ENCODE peak calls at places on chromosomes 5 and 9, in eight cellular contexts. One of them, this sample, is unnamed.
A peak's percentile ranks its signal among the peaks of the same experiment; 100 is the strongest.

GRCh38 chr5:89900346-89900745 is 509.2 kb downstream of the CETN3 start:
- DNase-seq in adrenal gland: no peak
- DNase-seq in heart left ventricle: no peak
- DNase-seq in A549: no peak
- DNase-seq in transverse colon: no peak
- DNase-seq in H54: no peak
- DNase-seq in tibial nerve: no peak
- DNase-seq in lower leg skin: no peak
- DNase-seq in this sample: no peak

GRCh38 chr5:41968153-41968723 is 43.2 kb downstream of the FBXO4 start:
- DNase-seq in adrenal gland: no peak
- DNase-seq in heart left ventricle: no peak
- DNase-seq in A549: no peak
- DNase-seq in transverse colon: no peak
- DNase-seq in H54: no peak
- DNase-seq in tibial nerve: no peak
- DNase-seq in lower leg skin: no peak
- DNase-seq in this sample: peak; percentile 2

GRCh38 chr9:92332577-92333287 is 7.0 kb downstream of the CENPP start:
- DNase-seq in adrenal gland: no peak
- DNase-seq in heart left ventricle: peak; percentile 26
- DNase-seq in A549: no peak
- DNase-seq in transverse colon: no peak
- DNase-seq in H54: no peak
- DNase-seq in tibial nerve: no peak
- DNase-seq in lower leg skin: no peak
- DNase-seq in this sample: no peak

GRCh38 chr9:34114436-34114835 is 12.1 kb downstream of the DCAF12 start:
- DNase-seq in adrenal gland: peak; percentile 38
- DNase-seq in heart left ventricle: no peak
- DNase-seq in A549: no peak
- DNase-seq in transverse colon: no peak
- DNase-seq in H54: no peak
- DNase-seq in tibial nerve: no peak
- DNase-seq in lower leg skin: no peak
- DNase-seq in this sample: no peak

GRCh38 chr5:50853151-50853550 is 186.7 kb downstream of the PARP8 start:
- DNase-seq in adrenal gland: peak; percentile 18
- DNase-seq in heart left ventricle: peak; percentile 17
- DNase-seq in A549: no peak
- DNase-seq in transverse colon: peak; percentile 21
- DNase-seq in H54: no peak
- DNase-seq in tibial nerve: no peak
- DNase-seq in lower leg skin: peak; percentile 28
- DNase-seq in this sample: no peak

GRCh38 chr5:96112703-96113102 is 151.1 kb upstream of the ELL2 start:
- DNase-seq in adrenal gland: no peak
- DNase-seq in heart left ventricle: no peak
- DNase-seq in A549: no peak
- DNase-seq in transverse colon: no peak
- DNase-seq in H54: no peak
- DNase-seq in tibial nerve: no peak
- DNase-seq in lower leg skin: no peak
- DNase-seq in this sample: no peak

GRCh38 chr9:126957687-126958053 is 43.1 kb downstream of the RALGPS1 start:
- DNase-seq in adrenal gland: no peak
- DNase-seq in heart left ventricle: no peak
- DNase-seq in A549: no peak
- DNase-seq in transverse colon: no peak
- DNase-seq in H54: peak; percentile 38
- DNase-seq in tibial nerve: no peak
- DNase-seq in lower leg skin: no peak
- DNase-seq in this sample: no peak

GRCh38 chr9:83957029-83957513 is 22.9 kb downstream of the HNRNPK start:
- DNase-seq in adrenal gland: no peak
- DNase-seq in heart left ventricle: no peak
- DNase-seq in A549: no peak
- DNase-seq in transverse colon: peak; percentile 35
- DNase-seq in H54: no peak
- DNase-seq in tibial nerve: no peak
- DNase-seq in lower leg skin: no peak
- DNase-seq in this sample: no peak

GRCh38 chr5:62093981-62094380 is 212.0 kb upstream of the KIF2A start:
- DNase-seq in adrenal gland: peak; percentile 20
- DNase-seq in heart left ventricle: no peak
- DNase-seq in A549: peak; percentile 55
- DNase-seq in transverse colon: no peak
- DNase-seq in H54: peak; percentile 11
- DNase-seq in tibial nerve: no peak
- DNase-seq in lower leg skin: no peak
- DNase-seq in this sample: no peak

GRCh38 chr9:3467593-3468219 is 58.1 kb downstream of the RFX3 start:
- DNase-seq in adrenal gland: peak; percentile 72
- DNase-seq in heart left ventricle: peak; percentile 54
- DNase-seq in A549: peak; percentile 31
- DNase-seq in transverse colon: peak; percentile 47
- DNase-seq in H54: peak; percentile 14
- DNase-seq in tibial nerve: no peak
- DNase-seq in lower leg skin: peak; percentile 47
- DNase-seq in this sample: peak; percentile 67

GRCh38 chr9:135858491-135859185 is 48.7 kb downstream of the CAMSAP1 start:
- DNase-seq in adrenal gland: peak; percentile 64
- DNase-seq in heart left ventricle: no peak
- DNase-seq in A549: no peak
- DNase-seq in transverse colon: no peak
- DNase-seq in H54: no peak
- DNase-seq in tibial nerve: no peak
- DNase-seq in lower leg skin: no peak
- DNase-seq in this sample: no peak

GRCh38 chr9:6829027-6829426 is 71.3 kb downstream of the KDM4C start:
- DNase-seq in adrenal gland: no peak
- DNase-seq in heart left ventricle: no peak
- DNase-seq in A549: peak; percentile 18
- DNase-seq in transverse colon: no peak
- DNase-seq in H54: no peak
- DNase-seq in tibial nerve: no peak
- DNase-seq in lower leg skin: no peak
- DNase-seq in this sample: no peak

GRCh38 chr5:155259648-155260047 is 246.1 kb downstream of the KIF4B start:
- DNase-seq in adrenal gland: no peak
- DNase-seq in heart left ventricle: no peak
- DNase-seq in A549: no peak
- DNase-seq in transverse colon: no peak
- DNase-seq in H54: no peak
- DNase-seq in tibial nerve: no peak
- DNase-seq in lower leg skin: no peak
- DNase-seq in this sample: no peak

GRCh38 chr5:122723606-122724352 is 51.1 kb upstream of the SNX2 start:
- DNase-seq in adrenal gland: no peak
- DNase-seq in heart left ventricle: no peak
- DNase-seq in A549: no peak
- DNase-seq in transverse colon: no peak
- DNase-seq in H54: no peak
- DNase-seq in tibial nerve: no peak
- DNase-seq in lower leg skin: peak; percentile 25
- DNase-seq in this sample: no peak

GRCh38 chr5:59079622-59080620 is 497.0 kb downstream of the RAB3C start:
- DNase-seq in adrenal gland: no peak
- DNase-seq in heart left ventricle: no peak
- DNase-seq in A549: no peak
- DNase-seq in transverse colon: no peak
- DNase-seq in H54: peak; percentile 26
- DNase-seq in tibial nerve: no peak
- DNase-seq in lower leg skin: no peak
- DNase-seq in this sample: no peak

GRCh38 chr9:113299800-113300292 is 3.3 kb downstream of the RNF183 start:
- DNase-seq in adrenal gland: no peak
- DNase-seq in heart left ventricle: no peak
- DNase-seq in A549: no peak
- DNase-seq in transverse colon: peak; percentile 49
- DNase-seq in H54: no peak
- DNase-seq in tibial nerve: no peak
- DNase-seq in lower leg skin: no peak
- DNase-seq in this sample: no peak

GRCh38 chr5:15585826-15586591 is 86.0 kb downstream of the FBXL7 start:
- DNase-seq in adrenal gland: no peak
- DNase-seq in heart left ventricle: no peak
- DNase-seq in A549: no peak
- DNase-seq in transverse colon: no peak
- DNase-seq in H54: no peak
- DNase-seq in tibial nerve: no peak
- DNase-seq in lower leg skin: no peak
- DNase-seq in this sample: no peak

GRCh38 chr9:131623655-131624330 is 78.5 kb downstream of the PRRT1B start:
- DNase-seq in adrenal gland: no peak
- DNase-seq in heart left ventricle: no peak
- DNase-seq in A549: no peak
- DNase-seq in transverse colon: no peak
- DNase-seq in H54: no peak
- DNase-seq in tibial nerve: no peak
- DNase-seq in lower leg skin: no peak
- DNase-seq in this sample: no peak
- TF ChIP-seq POLR2A in adrenal gland: no peak
- TF ChIP-seq POLR2A in heart left ventricle: no peak
- TF ChIP-seq POLR2A in A549: no peak
- TF ChIP-seq POLR2A in transverse colon: no peak
- TF ChIP-seq POLR2A in H54: no peak
- TF ChIP-seq POLR2A in tibial nerve: no peak
- TF ChIP-seq POLR2A in lower leg skin: no peak
- TF ChIP-seq POLR2A in this sample: no peak

DNA sequence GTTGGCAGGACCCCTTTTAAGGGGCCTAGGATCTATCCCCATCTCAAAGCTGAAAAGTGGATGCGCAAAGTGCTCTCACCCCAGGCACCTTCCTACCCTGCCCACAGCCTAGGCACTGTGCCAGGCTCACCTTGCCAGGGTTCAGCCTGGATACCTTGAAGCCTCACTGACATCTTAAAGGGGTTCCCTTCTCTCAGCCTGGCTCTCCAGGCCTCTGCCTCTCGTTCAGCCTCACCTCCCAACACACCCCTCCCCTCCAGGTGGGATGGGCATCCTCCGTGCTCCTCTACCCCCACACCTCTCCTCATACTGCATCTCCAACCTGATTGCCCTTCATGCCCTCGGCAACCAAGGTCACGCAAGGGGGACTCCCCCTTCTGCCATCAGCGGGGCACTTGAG is 25.5 kb downstream of the TNIP1 start:
- DNase-seq in adrenal gland: no peak
- DNase-seq in heart left ventricle: no peak
- DNase-seq in A549: no peak
- DNase-seq in transverse colon: no peak
- DNase-seq in H54: no peak
- DNase-seq in tibial nerve: no peak
- DNase-seq in lower leg skin: no peak
- DNase-seq in this sample: no peak
- TF ChIP-seq POLR2A in adrenal gland: no peak
- TF ChIP-seq POLR2A in heart left ventricle: no peak
- TF ChIP-seq POLR2A in A549: no peak
- TF ChIP-seq POLR2A in transverse colon: no peak
- TF ChIP-seq POLR2A in H54: no peak
- TF ChIP-seq POLR2A in tibial nerve: no peak
- TF ChIP-seq POLR2A in lower leg skin: no peak
- TF ChIP-seq POLR2A in this sample: no peak

DNA sequence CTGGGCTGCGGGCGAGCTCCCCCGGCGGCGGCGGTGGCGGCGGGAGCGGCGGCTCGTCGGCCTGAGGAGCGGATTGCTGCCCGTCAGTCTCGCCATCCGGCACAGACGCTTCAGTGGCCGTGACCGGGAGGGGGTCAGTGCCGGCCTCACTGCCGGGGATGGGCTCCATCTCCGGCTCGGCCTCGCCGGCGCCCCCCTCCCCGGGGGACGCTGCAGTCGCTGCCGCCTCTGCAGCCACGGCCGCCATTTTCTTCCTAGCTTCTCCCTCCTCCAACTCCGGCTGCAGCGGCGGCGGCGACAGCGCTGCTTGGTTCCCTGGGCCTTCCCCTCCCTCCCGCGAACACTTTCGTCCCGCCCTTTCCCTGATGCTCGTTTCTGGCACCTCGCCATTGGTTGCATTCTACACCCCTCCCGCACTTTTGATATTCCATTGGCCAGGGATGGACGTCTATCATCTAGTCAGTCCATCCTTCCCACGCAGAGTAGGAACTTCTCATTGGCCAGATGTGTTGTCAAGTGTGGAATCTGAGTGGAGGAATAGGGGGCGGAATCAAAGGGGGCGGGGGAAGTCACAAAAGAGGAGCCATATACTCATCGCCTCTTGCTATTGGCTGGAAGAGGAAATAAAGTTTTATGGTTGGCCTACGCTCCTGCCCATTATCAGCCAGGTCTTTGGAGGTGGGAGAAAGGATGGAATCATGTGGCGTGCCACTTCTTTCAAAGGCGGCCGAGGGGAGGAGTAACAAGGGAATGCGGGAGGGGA is at the start of gene PWWP2A:
- DNase-seq in adrenal gland: peak; percentile 99
- DNase-seq in heart left ventricle: peak; percentile 99
- DNase-seq in A549: peak; percentile 99
- DNase-seq in transverse colon: peak; percentile 99
- DNase-seq in H54: peak; percentile 91
- DNase-seq in tibial nerve: peak; percentile 99
- DNase-seq in lower leg skin: peak; percentile 100
- DNase-seq in this sample: peak; percentile 100
- TF ChIP-seq POLR2A in adrenal gland: peak; percentile 95
- TF ChIP-seq POLR2A in heart left ventricle: peak; percentile 83
- TF ChIP-seq POLR2A in A549: peak; percentile 87
- TF ChIP-seq POLR2A in transverse colon: peak; percentile 92
- TF ChIP-seq POLR2A in H54: peak; percentile 94
- TF ChIP-seq POLR2A in tibial nerve: peak; percentile 73
- TF ChIP-seq POLR2A in lower leg skin: no peak
- TF ChIP-seq POLR2A in this sample: peak; percentile 88

GRCh38 chr5:111755942-111756353 is 1.0 kb downstream of the NREP start:
- DNase-seq in adrenal gland: no peak
- DNase-seq in heart left ventricle: no peak
- DNase-seq in A549: no peak
- DNase-seq in transverse colon: no peak
- DNase-seq in H54: no peak
- DNase-seq in tibial nerve: no peak
- DNase-seq in lower leg skin: no peak
- DNase-seq in this sample: peak; percentile 5

GRCh38 chr5:111755264-111755941 is 1.6 kb downstream of the NREP start:
- DNase-seq in adrenal gland: no peak
- DNase-seq in heart left ventricle: no peak
- DNase-seq in A549: no peak
- DNase-seq in transverse colon: no peak
- DNase-seq in H54: no peak
- DNase-seq in tibial nerve: no peak
- DNase-seq in lower leg skin: no peak
- DNase-seq in this sample: no peak

GRCh38 chr5:111758284-111758628 is 1.3 kb upstream of the NREP start:
- DNase-seq in adrenal gland: no peak
- DNase-seq in heart left ventricle: no peak
- DNase-seq in A549: no peak
- DNase-seq in transverse colon: no peak
- DNase-seq in H54: no peak
- DNase-seq in tibial nerve: no peak
- DNase-seq in lower leg skin: no peak
- DNase-seq in this sample: no peak

GRCh38 chr5:111756701-111757581 is at the start of gene NREP:
- DNase-seq in adrenal gland: peak; percentile 93
- DNase-seq in heart left ventricle: peak; percentile 90
- DNase-seq in A549: peak; percentile 70
- DNase-seq in transverse colon: peak; percentile 86
- DNase-seq in H54: peak; percentile 58
- DNase-seq in tibial nerve: peak; percentile 80
- DNase-seq in lower leg skin: peak; percentile 85
- DNase-seq in this sample: peak; percentile 92

GRCh38 chr5:111757582-111758283 is 739 bp upstream of the NREP start:
- DNase-seq in adrenal gland: peak; percentile 94
- DNase-seq in heart left ventricle: peak; percentile 97
- DNase-seq in A549: peak; percentile 62
- DNase-seq in transverse colon: peak; percentile 92
- DNase-seq in H54: peak; percentile 53
- DNase-seq in tibial nerve: peak; percentile 68
- DNase-seq in lower leg skin: peak; percentile 86
- DNase-seq in this sample: peak; percentile 92
- TF ChIP-seq POLR2A in adrenal gland: peak; percentile 72
- TF ChIP-seq POLR2A in heart left ventricle: no peak
- TF ChIP-seq POLR2A in A549: peak; percentile 62
- TF ChIP-seq POLR2A in transverse colon: peak; percentile 68
- TF ChIP-seq POLR2A in H54: peak; percentile 36
- TF ChIP-seq POLR2A in tibial nerve: no peak
- TF ChIP-seq POLR2A in lower leg skin: no peak
- TF ChIP-seq POLR2A in this sample: peak; percentile 70

This sample was measured in erythroblast.